ENCODE peak calls at places on chromosome 16, in five cellular contexts. F, M, P, H and U are unnamed samples.

GRCh38 chr16:16075463-16076399 is 126.3 kb downstream of the ABCC1 start:
- DNase-seq in F (peak; percentile 36), M (no peak), P (no peak), H (peak; percentile 86), U (no peak)

GRCh38 chr16:16982614-16983013 is 488.1 kb downstream of the XYLT1 start:
- DNase-seq in F (no peak), M (no peak), P (no peak), H (no peak), U (no peak)

GRCh38 chr16:57988929-57989328 is 11.5 kb downstream of the ZNF319 start:
- DNase-seq in F (peak; percentile 38), M (no peak), P (no peak), H (peak; percentile 65), U (no peak)

GRCh38 chr16:54407596-54407995 is 121.0 kb upstream of the IRX3 start:
- DNase-seq in F (no peak), M (peak; percentile 52), P (no peak), H (no peak), U (peak; percentile 43)

GRCh38 chr16:22008215-22009142 is 568 bp downstream of the MOSMO start:
- DNase-seq in F (peak; percentile 14), M (no peak), P (peak; percentile 28), H (peak; percentile 70), U (no peak)

GRCh38 chr16:64391009-64391663 is 730.7 kb downstream of the CDH11 start:
- DNase-seq in F (no peak), M (peak; percentile 80), P (no peak), H (no peak), U (peak; percentile 40)

GRCh38 chr16:2277466-2278271 is 9.7 kb upstream of the RNPS1 start:
- DNase-seq in F (no peak), M (no peak), P (no peak), H (no peak), U (no peak)

GRCh38 chr16:48024042-48024441 is 131.8 kb downstream of the ABCC12 start:
- DNase-seq in F (no peak), M (no peak), P (no peak), H (no peak), U (no peak)

GRCh38 chr16:78689536-78689935 is 590.1 kb downstream of the WWOX start:
- DNase-seq in F (no peak), M (no peak), P (no peak), H (no peak), U (no peak)

GRCh38 chr16:84511821-84512220 is 7.4 kb upstream of the MEAK7 start:
- DNase-seq in F (no peak), M (no peak), P (no peak), H (peak; percentile 49), U (no peak)

GRCh38 chr16:80084614-80085013 is 456.2 kb upstream of the DYNLRB2 start:
- DNase-seq in F (peak; percentile 52), M (peak; percentile 54), P (no peak), H (peak; percentile 82), U (peak; percentile 16)

GRCh38 chr16:12871784-12872183 is 29.6 kb upstream of the SHISA9 start:
- DNase-seq in F (no peak), M (no peak), P (no peak), H (no peak), U (no peak)

GRCh38 chr16:86495357-86495701 is 15.0 kb upstream of the FOXF1 start:
- DNase-seq in F (no peak), M (no peak), P (no peak), H (no peak), U (no peak)

GRCh38 chr16:35910409-35910808 is 2451.0 kb downstream of the TP53TG3F start:
- DNase-seq in F (no peak), M (no peak), P (no peak), H (no peak), U (no peak)

GRCh38 chr16:85238233-85238647 is 126.0 kb upstream of the CIBAR2 start:
- DNase-seq in F (peak; percentile 38), M (peak; percentile 92), P (no peak), H (peak; percentile 93), U (peak; percentile 58)

GRCh38 chr16:12547608-12547922 is 256.1 kb downstream of the CPPED1 start:
- DNase-seq in F (no peak), M (no peak), P (no peak), H (no peak), U (no peak)

GRCh38 chr16:86387461-86388440 is 122.6 kb upstream of the FOXF1 start:
- DNase-seq in F (no peak), M (peak; percentile 94), P (no peak), H (no peak), U (peak; percentile 96)

GRCh38 chr16:1097800-1098199 is 1.8 kb upstream of the C1QTNF8 start:
- DNase-seq in F (no peak), M (no peak), P (no peak), H (no peak), U (peak; percentile 17)

GRCh38 chr16:84329016-84329415 is 34.3 kb downstream of the WFDC1 start:
- DNase-seq in F (no peak), M (no peak), P (no peak), H (peak; percentile 40), U (no peak)

GRCh38 chr16:53115047-53115446 is 60.3 kb downstream of the CHD9 start:
- DNase-seq in F (no peak), M (no peak), P (no peak), H (no peak), U (no peak)

GRCh38 chr16:50270510-50271147 is 4.3 kb downstream of the ADCY7 start:
- DNase-seq in F (no peak), M (no peak), P (no peak), H (peak; percentile 45), U (no peak)

GRCh38 chr16:47853635-47854034 is 302.2 kb downstream of the ABCC12 start:
- DNase-seq in F (no peak), M (no peak), P (no peak), H (no peak), U (no peak)

GRCh38 chr16:85249830-85250455 is 137.7 kb upstream of the CIBAR2 start:
- DNase-seq in F (no peak), M (no peak), P (no peak), H (no peak), U (no peak)

GRCh38 chr16:89341274-89341673 is 123.8 kb downstream of the ZNF778 start:
- DNase-seq in F (no peak), M (no peak), P (no peak), H (no peak), U (no peak)

GRCh38 chr16:7083086-7083485 is 249.6 kb upstream of the RBFOX1 start:
- DNase-seq in F (no peak), M (no peak), P (no peak), H (no peak), U (no peak)

GRCh38 chr16:30356401-30357084 is 1.4 kb upstream of the CD2BP2 start:
- DNase-seq in F (no peak), M (no peak), P (no peak), H (no peak), U (no peak)

GRCh38 chr16:8523932-8524331 is 66.4 kb downstream of the TMEM114 start:
- DNase-seq in F (no peak), M (no peak), P (no peak), H (no peak), U (no peak)

GRCh38 chr16:89696598-89697128 is 4.8 kb downstream of the SPATA2L start:
- DNase-seq in F (no peak), M (no peak), P (no peak), H (no peak), U (no peak)

GRCh38 chr16:64771273-64771672 is 350.6 kb downstream of the CDH11 start:
- DNase-seq in F (no peak), M (no peak), P (no peak), H (no peak), U (no peak)

GRCh38 chr16:3020604-3021448 is 658 bp downstream of the TNFRSF12A start:
- DNase-seq in F (peak; percentile 97), M (peak; percentile 91), P (peak; percentile 38), H (peak; percentile 94), U (peak; percentile 86)

GRCh38 chr16:70250748-70251650 is 741 bp downstream of the EXOSC6 start:
- DNase-seq in F (peak; percentile 62), M (peak; percentile 48), P (no peak), H (no peak), U (peak; percentile 28)
- TF ChIP-seq CTCF in F (no peak), M (peak; percentile 2), P (no peak), H (no peak), U (no peak)

GRCh38 chr16:70582280-70582978 is 58.8 kb downstream of the SF3B3 start:
- DNase-seq in F (no peak), M (no peak), P (no peak), H (no peak), U (no peak)
- TF ChIP-seq CTCF in F (no peak), M (peak; percentile 35), P (no peak), H (no peak), U (peak; percentile 62)

GRCh38 chr16:23428351-23428750 is 24.6 kb downstream of the COG7 start:
- DNase-seq in F (no peak), M (no peak), P (no peak), H (no peak), U (no peak)
- TF ChIP-seq CTCF in F (no peak), M (no peak), P (no peak), H (no peak), U (no peak)

GRCh38 chr16:67370686-67371085 is 22.6 kb downstream of the TPPP3 start:
- DNase-seq in F (no peak), M (no peak), P (no peak), H (no peak), U (no peak)
- TF ChIP-seq CTCF in F (no peak), M (no peak), P (no peak), H (no peak), U (no peak)

GRCh38 chr16:81140930-81141780 is 45.0 kb upstream of the GCSH start:
- DNase-seq in F (no peak), M (no peak), P (no peak), H (no peak), U (no peak)
- TF ChIP-seq CTCF in F (no peak), M (peak; percentile 20), P (no peak), H (no peak), U (peak; percentile 57)

GRCh38 chr16:72992142-72992601 is 55.8 kb downstream of the ZFHX3 start:
- DNase-seq in F (no peak), M (no peak), P (no peak), H (no peak), U (no peak)

GRCh38 chr16:72996291-72997062 is 51.5 kb downstream of the ZFHX3 start:
- DNase-seq in F (peak; percentile 69), M (no peak), P (no peak), H (no peak), U (no peak)

GRCh38 chr16:72997141-72997542 is 50.8 kb downstream of the ZFHX3 start:
- DNase-seq in F (peak; percentile 44), M (no peak), P (no peak), H (no peak), U (no peak)

GRCh38 chr16:72991645-72992044 is 56.3 kb downstream of the ZFHX3 start:
- DNase-seq in F (no peak), M (no peak), P (no peak), H (no peak), U (no peak)

DNA sequence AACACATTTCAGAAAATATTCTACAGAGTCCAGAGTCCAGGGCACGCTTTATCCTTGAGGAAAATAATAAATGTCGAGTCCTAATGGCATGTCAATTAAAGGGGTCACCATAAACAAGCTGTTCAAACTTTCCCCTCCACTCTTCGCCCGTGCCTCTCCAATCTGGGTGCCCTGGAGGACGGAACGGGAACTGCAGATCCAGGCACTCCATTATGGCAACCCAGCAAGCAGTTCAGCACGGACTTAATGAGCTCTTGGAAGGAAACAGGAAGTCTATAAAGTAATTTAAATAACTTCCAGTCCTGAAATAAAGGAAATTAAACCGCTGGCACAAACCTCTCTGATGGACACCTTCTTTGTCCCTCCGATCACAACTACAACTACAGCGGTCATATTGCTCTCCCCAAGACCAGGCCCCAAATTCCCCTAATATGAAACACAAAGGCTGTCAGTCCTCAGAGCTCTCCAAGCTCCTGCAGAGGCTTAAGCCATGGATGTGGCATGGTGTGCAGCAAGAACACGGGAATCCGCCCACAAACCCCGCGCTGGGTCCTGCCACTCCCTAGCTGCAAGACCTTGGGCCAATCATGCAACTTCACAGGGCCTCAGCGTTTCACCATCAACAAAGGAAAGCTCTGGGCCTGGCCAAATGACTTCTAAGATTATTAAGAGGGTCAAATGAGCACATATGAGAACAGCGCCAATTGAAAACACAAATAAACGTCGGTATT is 52.6 kb downstream of the ZFHX3 start:
- DNase-seq in F (no peak), M (no peak), P (no peak), H (no peak), U (no peak)
- TF ChIP-seq CTCF in F (no peak), M (peak; percentile 54), P (no peak), H (no peak), U (peak; percentile 74)